ENCODE peak calls at places on chromosomes 12 and 14, in six cellular contexts. J, Y, X, Q, U and D are unnamed samples.

GRCh38 chr12:85711735-85712390 is 124.3 kb downstream of the RASSF9 start:
- DNase-seq in J (no peak), Y (no peak), X (no peak), Q (no peak), U (peak), D (no peak)

GRCh38 chr14:100674428-100674827 is 52.3 kb upstream of the DLK1 start:
- DNase-seq in J (no peak), Y (no peak), X (no peak), Q (no peak), U (no peak), D (no peak)

GRCh38 chr12:108191938-108192337 is 62.9 kb downstream of the WSCD2 start:
- DNase-seq in J (no peak), Y (no peak), X (no peak), Q (no peak), U (no peak), D (no peak)

GRCh38 chr14:29028973-29029582 is 262.5 kb downstream of the FOXG1 start:
- DNase-seq in J (no peak), Y (no peak), X (no peak), Q (no peak), U (no peak), D (peak)

GRCh38 chr12:29426516-29426915 is 45.5 kb upstream of the ERGIC2 start:
- DNase-seq in J (no peak), Y (no peak), X (no peak), Q (no peak), U (no peak), D (no peak)

GRCh38 chr12:64633940-64634337 is 23.6 kb downstream of the RASSF3 start:
- DNase-seq in J (no peak), Y (no peak), X (no peak), Q (no peak), U (peak), D (no peak)

GRCh38 chr14:35687335-35687939 is 121.7 kb downstream of the RALGAPA1 start:
- DNase-seq in J (peak), Y (no peak), X (peak), Q (peak), U (no peak), D (peak)

GRCh38 chr12:108597559-108598471 is at the start of gene TMEM119:
- DNase-seq in J (no peak), Y (no peak), X (no peak), Q (no peak), U (peak), D (peak)

GRCh38 chr14:24790196-24790595 is 156.2 kb upstream of the GZMB start:
- DNase-seq in J (no peak), Y (no peak), X (no peak), Q (no peak), U (no peak), D (no peak)

GRCh38 chr14:22099942-22100763 is 426.5 kb upstream of the OR4E1 start:
- DNase-seq in J (peak), Y (peak), X (peak), Q (peak), U (peak), D (peak)

GRCh38 chr12:89040146-89040964 is 311.9 kb downstream of the DUSP6 start:
- DNase-seq in J (no peak), Y (peak), X (no peak), Q (peak), U (no peak), D (no peak)

GRCh38 chr14:103889313-103890051 is 38.8 kb upstream of the TDRD9 start:
- DNase-seq in J (no peak), Y (no peak), X (no peak), Q (no peak), U (peak), D (no peak)

GRCh38 chr12:83015390-83016225 is 328.9 kb downstream of the TMTC2 start:
- DNase-seq in J (no peak), Y (no peak), X (no peak), Q (no peak), U (no peak), D (no peak)

GRCh38 chr12:56205445-56205844 is 16.2 kb upstream of the SMARCC2 start:
- DNase-seq in J (no peak), Y (no peak), X (no peak), Q (no peak), U (no peak), D (no peak)

GRCh38 chr14:49882826-49883694 is 9.8 kb upstream of the ARF6 start:
- DNase-seq in J (no peak), Y (no peak), X (no peak), Q (no peak), U (no peak), D (no peak)

GRCh38 chr12:54286042-54286931 is 5.8 kb downstream of the HNRNPA1 start:
- DNase-seq in J (no peak), Y (no peak), X (no peak), Q (no peak), U (no peak), D (no peak)

GRCh38 chr12:89461649-89462612 is 62.7 kb downstream of the GALNT4 start:
- DNase-seq in J (peak), Y (no peak), X (no peak), Q (no peak), U (no peak), D (peak)

GRCh38 chr12:62146323-62146722 is 113.9 kb upstream of the USP15 start:
- DNase-seq in J (no peak), Y (no peak), X (no peak), Q (no peak), U (no peak), D (no peak)

GRCh38 chr12:105330938-105331804 is 680 bp downstream of the C12orf75 start:
- DNase-seq in J (no peak), Y (peak), X (no peak), Q (peak), U (no peak), D (peak)

GRCh38 chr12:6775775-6776174 is 3.5 kb downstream of the LAG3 start:
- DNase-seq in J (no peak), Y (no peak), X (no peak), Q (no peak), U (no peak), D (no peak)

GRCh38 chr12:114403690-114404450 is 2.1 kb downstream of the TBX5 start:
- DNase-seq in J (no peak), Y (no peak), X (no peak), Q (no peak), U (peak), D (no peak)

GRCh38 chr12:15770021-15770420 is 19.2 kb downstream of the EPS8 start:
- DNase-seq in J (no peak), Y (no peak), X (no peak), Q (no peak), U (no peak), D (no peak)

GRCh38 chr12:108696111-108696995 is 35.0 kb downstream of the CORO1C start:
- DNase-seq in J (no peak), Y (no peak), X (no peak), Q (peak), U (no peak), D (no peak)

GRCh38 chr12:91778938-91779400 is 366.7 kb downstream of the BTG1 start:
- DNase-seq in J (no peak), Y (peak), X (no peak), Q (peak), U (no peak), D (no peak)

GRCh38 chr12:5965950-5966383 is 20.9 kb upstream of the ANO2 start:
- DNase-seq in J (peak), Y (peak), X (peak), Q (peak), U (peak), D (peak)

GRCh38 chr14:22432348-22432976 is 156.6 kb downstream of the DAD1 start:
- DNase-seq in J (peak), Y (no peak), X (peak), Q (no peak), U (no peak), D (peak)

GRCh38 chr14:34688470-34689206 is 25.8 kb downstream of the CFL2 start:
- DNase-seq in J (no peak), Y (no peak), X (no peak), Q (no peak), U (no peak), D (no peak)

GRCh38 chr14:68680541-68681051 is 112.3 kb downstream of the ZFP36L1 start:
- DNase-seq in J (no peak), Y (no peak), X (no peak), Q (no peak), U (no peak), D (no peak)

GRCh38 chr12:103519632-103520031 is 23.9 kb upstream of the C12orf42 start:
- DNase-seq in J (no peak), Y (no peak), X (no peak), Q (no peak), U (no peak), D (no peak)

GRCh38 chr14:101449114-101449513 is 112.2 kb upstream of the DIO3 start:
- DNase-seq in J (no peak), Y (no peak), X (no peak), Q (no peak), U (no peak), D (no peak)

GRCh38 chr12:101536069-101536674 is 58.6 kb upstream of the MYBPC1 start:
- DNase-seq in J (no peak), Y (no peak), X (no peak), Q (no peak), U (no peak), D (no peak)

GRCh38 chr12:127245009-127245408 is 1022.0 kb upstream of the TMEM132C start:
- DNase-seq in J (no peak), Y (no peak), X (no peak), Q (no peak), U (no peak), D (no peak)

GRCh38 chr12:101857043-101857558 is 20.3 kb upstream of the DRAM1 start:
- DNase-seq in J (no peak), Y (no peak), X (no peak), Q (no peak), U (no peak), D (no peak)

GRCh38 chr12:116459921-116460666 is 99.1 kb upstream of the MAP1LC3B2 start:
- DNase-seq in J (no peak), Y (no peak), X (no peak), Q (no peak), U (no peak), D (no peak)

GRCh38 chr14:90785474-90785873 is 30.8 kb downstream of the TTC7B start:
- DNase-seq in J (no peak), Y (no peak), X (peak), Q (no peak), U (no peak), D (peak)